ENCODE peak calls at places on chromosomes 13 and 19, in seven cellular contexts. J is H1, S is HCT116, K is GM12878, B is SK-N-SH, W is K562, V is HepG2. M is an unnamed sample.
A peak's percentile ranks its signal among the peaks of the same experiment; 100 is the strongest.

GRCh38 chr13:36175621-36176020 is 38.7 kb downstream of the SOHLH2 start:
- DNase-seq in J (no peak), S (no peak), K (no peak), B (no peak), W (no peak), V (no peak), M (no peak)

GRCh38 chr19:35655600-35655999 is 7.5 kb downstream of the COX6B1 start:
- DNase-seq in J (no peak), S (no peak), K (no peak), B (no peak), W (no peak), V (no peak), M (no peak)

GRCh38 chr19:8269724-8270123 is 38.4 kb downstream of the CD320 start:
- DNase-seq in J (no peak), S (no peak), K (no peak), B (no peak), W (no peak), V (no peak), M (no peak)

GRCh38 chr19:6963937-6964336 is 57.3 kb downstream of the MBD3L2B start:
- DNase-seq in J (no peak), S (peak; percentile 7), K (no peak), B (no peak), W (peak; percentile 24), V (no peak), M (no peak)

GRCh38 chr13:112759053-112759452 is 69.2 kb downstream of the ATP11A start:
- DNase-seq in J (no peak), S (no peak), K (no peak), B (no peak), W (no peak), V (no peak), M (no peak)

GRCh38 chr13:105974380-105974779 is 561.1 kb downstream of the EFNB2 start:
- DNase-seq in J (no peak), S (no peak), K (no peak), B (no peak), W (no peak), V (no peak), M (no peak)

GRCh38 chr13:113746143-113746525 is 12.9 kb upstream of the TMEM255B start:
- DNase-seq in J (no peak), S (no peak), K (no peak), B (no peak), W (no peak), V (peak; percentile 81), M (no peak)

GRCh38 chr13:37878921-37879320 is 9.3 kb upstream of the TRPC4 start:
- DNase-seq in J (no peak), S (no peak), K (no peak), B (no peak), W (no peak), V (no peak), M (peak; percentile 6)

GRCh38 chr13:44004881-44005280 is 125.2 kb downstream of the LACC1 start:
- DNase-seq in J (no peak), S (no peak), K (no peak), B (no peak), W (no peak), V (no peak), M (no peak)

GRCh38 chr13:106089251-106089940 is 446.1 kb downstream of the EFNB2 start:
- DNase-seq in J (no peak), S (no peak), K (no peak), B (no peak), W (no peak), V (no peak), M (no peak)

GRCh38 chr19:787551-787950 is 9.7 kb upstream of the PTBP1 start:
- DNase-seq in J (no peak), S (no peak), K (no peak), B (no peak), W (no peak), V (no peak), M (no peak)

GRCh38 chr13:33207616-33207964 is 78.0 kb downstream of the STARD13 start:
- DNase-seq in J (no peak), S (no peak), K (no peak), B (no peak), W (no peak), V (peak; percentile 74), M (peak; percentile 66)

GRCh38 chr13:112042496-112042895 is 24.5 kb upstream of the SOX1 start:
- DNase-seq in J (no peak), S (no peak), K (no peak), B (no peak), W (no peak), V (no peak), M (peak; percentile 45)

GRCh38 chr13:53562419-53562818 is 533.8 kb downstream of the OLFM4 start:
- DNase-seq in J (no peak), S (no peak), K (no peak), B (no peak), W (no peak), V (no peak), M (no peak)

GRCh38 chr13:67048793-67049150 is 181.4 kb downstream of the PCDH9 start:
- DNase-seq in J (no peak), S (no peak), K (no peak), B (no peak), W (no peak), V (no peak), M (no peak)

GRCh38 chr19:14972676-14973075 is 7.0 kb downstream of the SLC1A6 start:
- DNase-seq in J (no peak), S (no peak), K (no peak), B (peak; percentile 27), W (no peak), V (no peak), M (no peak)

GRCh38 chr19:56670401-56670960 is 1.1 kb downstream of the ZNF835 start:
- DNase-seq in J (no peak), S (no peak), K (no peak), B (no peak), W (no peak), V (no peak), M (no peak)

GRCh38 chr13:35840991-35841604 is 290.1 kb downstream of the DCLK1 start:
- DNase-seq in J (no peak), S (no peak), K (no peak), B (no peak), W (no peak), V (no peak), M (no peak)

GRCh38 chr19:18418725-18419194 is 438 bp upstream of the SSBP4 start:
- DNase-seq in J (no peak), S (no peak), K (no peak), B (no peak), W (no peak), V (no peak), M (no peak)

GRCh38 chr19:21749090-21749489 is 18.3 kb downstream of the ZNF100 start:
- DNase-seq in J (no peak), S (no peak), K (no peak), B (no peak), W (no peak), V (no peak), M (no peak)

GRCh38 chr13:44667950-44668349 is 91.8 kb upstream of the TSC22D1 start:
- DNase-seq in J (no peak), S (no peak), K (no peak), B (no peak), W (no peak), V (no peak), M (no peak)

GRCh38 chr13:28568286-28568685 is 73.4 kb upstream of the FLT1 start:
- DNase-seq in J (no peak), S (no peak), K (no peak), B (peak; percentile 46), W (peak; percentile 17), V (no peak), M (no peak)

GRCh38 chr13:113460064-113460555 is 6.8 kb upstream of the ADPRHL1 start:
- DNase-seq in J (no peak), S (no peak), K (no peak), B (no peak), W (no peak), V (no peak), M (no peak)

GRCh38 chr19:55581145-55581827 is 638 bp upstream of the ZNF579 start:
- DNase-seq in J (no peak), S (no peak), K (no peak), B (no peak), W (peak; percentile 53), V (peak; percentile 20), M (peak; percentile 85)

DNA sequence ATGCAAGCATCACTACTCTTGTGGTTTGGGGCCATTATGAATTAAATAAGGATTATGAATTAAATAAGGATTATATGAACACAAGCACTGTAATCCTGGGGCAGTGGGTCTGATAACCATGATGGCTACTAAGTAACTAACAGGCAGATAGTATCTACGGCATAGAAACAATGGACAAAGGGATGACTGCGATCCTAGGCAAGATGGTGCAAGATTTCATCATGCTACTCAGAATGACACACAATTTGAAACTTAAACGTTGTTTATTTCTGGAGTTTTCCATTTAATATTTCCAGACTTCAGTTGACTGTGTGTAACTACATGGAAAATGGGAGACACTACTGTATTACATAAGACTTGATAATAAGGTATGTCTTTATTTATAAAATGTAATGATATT is 15.1 kb downstream of the KCNRG start:
- DNase-seq in J (no peak), S (no peak), K (no peak), B (no peak), W (no peak), V (peak; percentile 56), M (no peak)
- TF ChIP-seq JUND in J (no peak), S (no peak), K (no peak), B (no peak), W (peak; percentile 52), V (no peak), M (no peak)

DNA sequence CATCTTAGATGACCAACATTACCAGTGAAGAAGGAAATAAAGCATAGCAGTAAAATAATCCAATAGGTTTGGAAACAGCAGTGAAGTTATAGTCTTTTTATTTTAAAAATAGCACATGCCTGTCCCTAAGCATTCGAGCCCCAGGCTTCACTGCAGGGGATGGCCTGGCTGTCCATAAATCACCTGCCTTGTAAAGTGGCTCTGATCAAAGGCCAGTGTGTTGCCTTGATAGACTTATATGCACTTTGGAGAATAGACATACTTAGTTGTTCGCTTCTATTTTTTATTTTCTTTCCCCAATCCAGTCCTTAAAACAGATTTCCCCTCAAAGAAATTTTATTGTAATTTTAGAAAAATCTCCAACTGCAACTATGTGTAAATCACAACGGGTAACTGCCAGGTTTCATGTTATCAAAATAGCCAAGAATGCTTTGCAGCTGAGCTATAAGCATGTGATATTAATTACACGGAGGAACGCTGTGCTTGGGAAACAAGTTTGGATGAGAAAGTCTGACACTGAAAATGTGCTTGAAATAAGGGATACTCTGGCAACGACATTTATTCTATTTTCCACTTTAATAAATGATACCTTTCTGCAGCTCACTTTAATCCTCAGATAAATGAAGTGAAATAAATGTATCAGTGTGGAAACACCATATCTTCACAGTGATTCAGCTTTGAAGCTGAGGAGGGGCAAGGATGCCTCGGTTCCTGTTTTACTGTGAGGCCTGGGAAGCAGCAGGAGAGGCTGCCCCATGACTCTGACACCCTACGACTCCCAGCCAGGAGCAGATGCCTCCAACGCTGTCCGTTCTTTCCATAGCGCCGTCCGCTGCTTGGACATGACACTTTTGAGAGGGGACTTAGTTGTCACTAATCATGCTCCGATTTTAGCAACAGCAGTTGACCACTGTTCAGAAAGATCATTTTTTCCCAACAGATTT is 5.5 kb upstream of the METTL21C start:
- DNase-seq in J (no peak), S (no peak), K (no peak), B (no peak), W (no peak), V (no peak), M (no peak)
- TF ChIP-seq JUND in J (no peak), S (no peak), K (no peak), B (no peak), W (no peak), V (no peak), M (no peak)

GRCh38 chr13:50650936-50651638 is 192.4 kb downstream of the DLEU7 start:
- DNase-seq in J (no peak), S (no peak), K (no peak), B (no peak), W (no peak), V (no peak), M (no peak)
- TF ChIP-seq JUND in J (no peak), S (no peak), K (no peak), B (no peak), W (no peak), V (no peak), M (no peak)

GRCh38 chr13:72875233-72875632 is 93.3 kb downstream of the PIBF1 start:
- DNase-seq in J (no peak), S (no peak), K (no peak), B (no peak), W (no peak), V (no peak), M (no peak)
- TF ChIP-seq JUND in J (no peak), S (no peak), K (no peak), B (no peak), W (no peak), V (no peak), M (no peak)

M was measured in T47D.